ENCODE peak calls at places on chromosomes 13 and 19, in nine cellular contexts. F, M, B, K, C, D, H, G and R are unnamed samples.

GRCh38 chr19:11203194-11204075 is 6.1 kb upstream of the KANK2 start:
- DNase-seq in F (peak), M (peak), B (peak), K (peak), C (peak), D (peak), H (peak), G (peak), R (peak)

GRCh38 chr13:46176756-46177155 is 5.2 kb downstream of the LCP1 start:
- DNase-seq in F (no peak), M (no peak), B (no peak), K (no peak), C (no peak), D (peak), H (no peak), G (no peak), R (no peak)

GRCh38 chr19:17777840-17778620 is 16.9 kb upstream of the B3GNT3 start:
- DNase-seq in F (peak), M (peak), B (peak), K (no peak), C (no peak), D (peak), H (peak), G (peak), R (peak)

GRCh38 chr19:6416658-6417405 is 7.8 kb downstream of the KHSRP start:
- DNase-seq in F (no peak), M (no peak), B (no peak), K (no peak), C (no peak), D (no peak), H (no peak), G (no peak), R (no peak)

GRCh38 chr19:23002690-23003422 is at the start of gene ZNF728:
- DNase-seq in F (no peak), M (no peak), B (no peak), K (no peak), C (no peak), D (peak), H (peak), G (no peak), R (no peak)

GRCh38 chr19:12580180-12580694 is 29.0 kb upstream of the ZNF564 start:
- DNase-seq in F (no peak), M (no peak), B (peak), K (peak), C (no peak), D (peak), H (no peak), G (no peak), R (peak)

GRCh38 chr13:98273824-98274786 is 97.0 kb upstream of the RNF113B start:
- DNase-seq in F (no peak), M (peak), B (no peak), K (no peak), C (no peak), D (no peak), H (no peak), G (no peak), R (no peak)

GRCh38 chr13:98299954-98300350 is 122.9 kb upstream of the RNF113B start:
- DNase-seq in F (no peak), M (no peak), B (no peak), K (no peak), C (no peak), D (no peak), H (no peak), G (no peak), R (no peak)

GRCh38 chr13:94128430-94128829 is 351.1 kb downstream of the DCT start:
- DNase-seq in F (peak), M (no peak), B (no peak), K (no peak), C (no peak), D (no peak), H (peak), G (no peak), R (no peak)

GRCh38 chr13:43285891-43286602 is 262.7 kb downstream of the DNAJC15 start:
- DNase-seq in F (peak), M (no peak), B (peak), K (no peak), C (peak), D (no peak), H (no peak), G (no peak), R (peak)

GRCh38 chr19:290539-291521 is at the start of gene PLPP2:
- DNase-seq in F (peak), M (peak), B (peak), K (peak), C (peak), D (peak), H (peak), G (peak), R (no peak)

GRCh38 chr13:29067306-29067945 is 247.3 kb downstream of the MTUS2 start:
- DNase-seq in F (no peak), M (no peak), B (no peak), K (no peak), C (no peak), D (no peak), H (no peak), G (no peak), R (no peak)

GRCh38 chr19:53792721-53793433 is 31.2 kb downstream of the NLRP12 start:
- DNase-seq in F (peak), M (peak), B (peak), K (peak), C (peak), D (peak), H (peak), G (peak), R (peak)

GRCh38 chr13:100440756-100441421 is 147.7 kb downstream of the GGACT start:
- DNase-seq in F (peak), M (no peak), B (no peak), K (no peak), C (peak), D (no peak), H (no peak), G (no peak), R (peak)

GRCh38 chr19:48600679-48601382 is 5.7 kb upstream of the SPACA4 start:
- DNase-seq in F (no peak), M (no peak), B (no peak), K (no peak), C (no peak), D (no peak), H (no peak), G (no peak), R (no peak)

GRCh38 chr13:34208326-34208725 is 390.4 kb downstream of the RFC3 start:
- DNase-seq in F (peak), M (no peak), B (no peak), K (no peak), C (no peak), D (no peak), H (no peak), G (no peak), R (peak)

GRCh38 chr19:16259385-16260159 is 61.9 kb downstream of the AP1M1 start:
- DNase-seq in F (no peak), M (no peak), B (no peak), K (no peak), C (peak), D (no peak), H (no peak), G (no peak), R (no peak)

GRCh38 chr19:42270346-42271044 is 1.4 kb downstream of the CIC start:
- DNase-seq in F (peak), M (no peak), B (peak), K (peak), C (peak), D (no peak), H (peak), G (peak), R (peak)

GRCh38 chr13:49421391-49421790 is 22.5 kb downstream of the CAB39L start:
- DNase-seq in F (no peak), M (peak), B (no peak), K (no peak), C (peak), D (no peak), H (no peak), G (peak), R (no peak)

GRCh38 chr13:49084961-49085360 is 109.2 kb downstream of the FNDC3A start:
- DNase-seq in F (no peak), M (no peak), B (no peak), K (no peak), C (no peak), D (no peak), H (no peak), G (no peak), R (no peak)

GRCh38 chr13:47564041-47564440 is 437.0 kb downstream of the SUCLA2 start:
- DNase-seq in F (no peak), M (peak), B (no peak), K (no peak), C (no peak), D (no peak), H (no peak), G (no peak), R (no peak)

GRCh38 chr13:35599385-35599784 is 122.9 kb upstream of the MAB21L1 start:
- DNase-seq in F (no peak), M (no peak), B (no peak), K (no peak), C (no peak), D (no peak), H (no peak), G (no peak), R (no peak)

GRCh38 chr13:33139186-33139585 is 123.0 kb downstream of the KL start:
- DNase-seq in F (no peak), M (no peak), B (no peak), K (no peak), C (no peak), D (peak), H (no peak), G (no peak), R (no peak)

GRCh38 chr13:45349438-45349837 is 8.5 kb upstream of the TPT1 start:
- DNase-seq in F (no peak), M (no peak), B (no peak), K (no peak), C (no peak), D (no peak), H (no peak), G (no peak), R (peak)

GRCh38 chr19:6030214-6030507 is 52.2 kb upstream of the RANBP3 start:
- DNase-seq in F (peak), M (no peak), B (no peak), K (no peak), C (no peak), D (no peak), H (no peak), G (no peak), R (peak)

GRCh38 chr13:51070005-51070649 is 40.9 kb downstream of the C13orf42 start:
- DNase-seq in F (peak), M (peak), B (peak), K (peak), C (peak), D (peak), H (peak), G (peak), R (peak)

GRCh38 chr13:97125810-97126738 is 96.1 kb upstream of the MBNL2 start:
- DNase-seq in F (peak), M (no peak), B (peak), K (no peak), C (no peak), D (no peak), H (peak), G (no peak), R (peak)

GRCh38 chr19:883661-884211 is 9.3 kb downstream of the MED16 start:
- DNase-seq in F (no peak), M (peak), B (no peak), K (no peak), C (no peak), D (no peak), H (no peak), G (no peak), R (no peak)

GRCh38 chr13:114285166-114285808 is 3.9 kb downstream of the UPF3A start:
- DNase-seq in F (no peak), M (no peak), B (no peak), K (peak), C (no peak), D (no peak), H (no peak), G (no peak), R (peak)

GRCh38 chr13:49638416-49639072 is 10.2 kb downstream of the ARL11 start:
- DNase-seq in F (no peak), M (no peak), B (no peak), K (no peak), C (no peak), D (no peak), H (no peak), G (no peak), R (no peak)

GRCh38 chr19:55304279-55304978 is 20.6 kb downstream of the BRSK1 start:
- DNase-seq in F (peak), M (peak), B (peak), K (peak), C (peak), D (no peak), H (peak), G (peak), R (no peak)

GRCh38 chr13:31053098-31053497 is 108.6 kb downstream of the HSPH1 start:
- DNase-seq in F (peak), M (no peak), B (peak), K (no peak), C (no peak), D (no peak), H (no peak), G (no peak), R (no peak)

GRCh38 chr19:41324921-41325639 is 15.1 kb downstream of the CCDC97 start:
- DNase-seq in F (peak), M (peak), B (peak), K (no peak), C (no peak), D (no peak), H (peak), G (peak), R (peak)